ENCODE peak calls at places on chromosomes 7 and 10, in five cellular contexts. L is HCT116, M is hepatocyte, T is GM23248, G is MM.1S. R is an unnamed sample.

GRCh38 chr10:112767156-112767555 is 182.9 kb upstream of the TCF7L2 start:
- DNase-seq in L (no peak), M (no peak), T (no peak), G (no peak), R (peak; percentile 68)

GRCh38 chr10:4847580-4848020 is 21.6 kb downstream of the AKR1E2 start:
- DNase-seq in L (no peak), M (peak; percentile 61), T (peak; percentile 85), G (no peak), R (peak; percentile 46)

GRCh38 chr10:79320785-79321493 is 26.3 kb upstream of the PPIF start:
- DNase-seq in L (no peak), M (no peak), T (peak; percentile 100), G (no peak), R (peak; percentile 100)

GRCh38 chr7:29146888-29147609 is 712 bp upstream of the CPVL start:
- DNase-seq in L (peak; percentile 8), M (peak; percentile 16), T (peak; percentile 50), G (peak; percentile 60), R (peak; percentile 66)

GRCh38 chr10:120456626-120457430 is at the start of gene PLPP4:
- DNase-seq in L (no peak), M (peak; percentile 73), T (peak; percentile 79), G (peak; percentile 44), R (peak; percentile 53)

GRCh38 chr7:106590209-106590816 is 70.6 kb downstream of the CCDC71L start:
- DNase-seq in L (no peak), M (no peak), T (no peak), G (no peak), R (no peak)

GRCh38 chr10:100528885-100529472 is 692 bp downstream of the NDUFB8 start:
- DNase-seq in L (no peak), M (no peak), T (peak; percentile 47), G (no peak), R (no peak)

GRCh38 chr10:129174167-129175014 is 292.6 kb upstream of the MGMT start:
- DNase-seq in L (no peak), M (no peak), T (no peak), G (no peak), R (no peak)

GRCh38 chr7:103391976-103392375 is 44.5 kb downstream of the PSMC2 start:
- DNase-seq in L (no peak), M (no peak), T (peak; percentile 20), G (no peak), R (peak; percentile 88)

GRCh38 chr10:50635286-50635685 is 11.5 kb upstream of the SGMS1 start:
- DNase-seq in L (no peak), M (no peak), T (peak; percentile 86), G (no peak), R (peak; percentile 45)

GRCh38 chr10:93873427-93874115 is 20.2 kb upstream of the SLC35G1 start:
- DNase-seq in L (no peak), M (peak; percentile 32), T (peak; percentile 72), G (no peak), R (no peak)

GRCh38 chr7:30700941-30701340 is 18.7 kb upstream of the CRHR2 start:
- DNase-seq in L (no peak), M (no peak), T (no peak), G (no peak), R (no peak)

GRCh38 chr10:52517017-52517416 is 202.9 kb downstream of the DKK1 start:
- DNase-seq in L (no peak), M (no peak), T (peak; percentile 44), G (no peak), R (no peak)

GRCh38 chr10:83545901-83546391 is 593.4 kb upstream of the GHITM start:
- DNase-seq in L (no peak), M (peak; percentile 47), T (no peak), G (no peak), R (no peak)

GRCh38 chr7:1242601-1243289 is 10.1 kb downstream of the UNCX start:
- DNase-seq in L (no peak), M (no peak), T (no peak), G (no peak), R (no peak)
- TF ChIP-seq EZH2 in L (no peak), M (peak; percentile 51), T (no peak), G (no peak), R (no peak)

GRCh38 chr10:125152646-125153368 is 7.6 kb downstream of the CTBP2 start:
- DNase-seq in L (no peak), M (no peak), T (peak; percentile 41), G (no peak), R (no peak)
- TF ChIP-seq EZH2phosphoT487 in L (no peak), M (no peak), T (no peak), G (no peak), R (no peak)

GRCh38 chr7:54712777-54713176 is 46.2 kb downstream of the SEC61G start:
- DNase-seq in L (no peak), M (no peak), T (no peak), G (no peak), R (no peak)
- H3K9me2 ChIP-seq in L (no peaks in the 10 kb centered on the region), M (no peaks in the 10 kb centered on the region), T (no peaks in the 10 kb centered on the region), G (no peaks in the 10 kb centered on the region), R (no peaks in the 10 kb centered on the region)

DNA sequence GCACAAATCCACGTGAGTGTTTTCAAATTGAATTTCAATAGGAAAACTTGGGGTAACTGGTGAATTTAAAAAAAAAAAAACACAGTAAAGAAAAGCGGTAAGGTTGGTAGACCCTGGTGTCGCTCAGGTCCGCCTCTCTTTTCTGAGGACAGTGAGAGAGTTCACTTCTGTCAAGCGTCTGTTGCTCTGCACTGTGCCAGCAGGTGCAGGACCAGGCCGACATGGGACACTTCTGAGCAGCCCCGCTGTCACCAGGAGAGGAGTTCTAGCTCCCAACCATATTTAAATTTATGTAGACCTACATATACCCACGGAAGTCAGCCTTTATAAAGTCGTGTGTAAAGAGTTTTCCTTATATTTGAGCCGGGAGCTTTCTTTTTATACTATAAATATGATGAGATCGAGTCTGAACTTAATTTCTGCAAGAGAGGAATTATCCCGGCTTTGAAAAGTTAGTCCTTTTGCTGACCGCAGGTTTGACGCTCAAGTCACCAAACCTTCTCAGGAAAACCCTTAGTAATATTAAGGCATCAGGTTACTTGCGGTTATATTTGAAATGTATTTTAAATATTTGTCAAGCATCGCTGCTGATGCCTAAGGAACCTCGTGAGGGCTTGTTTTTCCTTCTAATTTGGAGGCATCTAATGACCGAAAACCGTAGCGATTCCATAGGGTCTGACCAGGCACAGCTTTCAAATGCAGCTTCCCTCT is 550 bp downstream of the IKZF1 start:
- DNase-seq in L (no peak), M (no peak), T (no peak), G (peak; percentile 84), R (no peak)
- TF ChIP-seq EZH2 in L (no peak), M (peak; percentile 77), T (peak; percentile 92), G (no peak), R (no peak)

DNA sequence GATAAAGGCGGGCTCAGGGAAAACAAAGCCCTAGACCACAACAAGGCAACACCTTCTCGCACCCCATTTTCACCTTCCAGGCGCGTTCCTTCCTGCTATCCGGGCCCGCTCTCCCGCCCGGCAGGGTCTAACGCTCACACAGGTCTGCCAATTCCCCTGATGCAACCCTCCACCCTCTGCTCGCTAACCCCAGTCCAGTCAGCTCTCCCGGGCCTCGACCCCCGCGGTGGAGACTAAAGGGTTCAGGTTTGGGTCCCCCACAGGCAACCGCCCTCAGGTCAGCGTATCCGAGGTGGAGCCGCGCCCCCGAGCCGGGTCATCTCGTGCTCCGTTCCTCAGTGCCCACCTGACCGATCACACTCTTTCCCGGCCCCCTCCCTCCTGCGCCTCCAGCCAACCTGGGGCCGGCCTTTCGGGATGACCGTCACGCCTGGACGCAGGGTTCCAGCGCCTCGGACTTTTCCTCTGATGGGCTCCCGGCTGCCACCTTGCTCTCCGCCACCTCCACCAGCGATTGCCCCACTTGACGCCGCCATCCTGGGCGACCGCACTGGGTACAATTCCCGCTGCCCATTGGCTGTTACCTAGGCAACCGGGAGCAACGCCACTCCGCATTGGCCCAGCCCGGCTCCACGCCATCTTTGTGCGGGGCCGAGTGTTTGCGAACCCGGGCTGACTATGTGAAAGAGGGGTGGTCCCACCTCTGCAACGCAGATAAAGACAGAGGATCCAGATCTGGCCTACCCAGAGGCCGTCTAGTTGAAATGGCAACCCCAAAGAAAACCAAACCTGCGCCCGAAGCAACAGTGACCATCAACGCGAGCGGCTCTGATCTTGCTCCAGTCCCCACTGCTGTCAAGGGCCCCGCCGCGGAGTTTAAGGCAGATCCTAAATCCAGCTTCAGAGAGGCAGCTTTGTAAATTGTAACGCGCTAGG is at the start of gene MORN4:
- DNase-seq in L (peak; percentile 83), M (peak; percentile 96), T (peak; percentile 97), G (peak; percentile 87), R (peak; percentile 90)
- TF ChIP-seq EZH2phosphoT487 in L (no peak), M (no peak), T (no peak), G (no peak), R (no peak)

DNA sequence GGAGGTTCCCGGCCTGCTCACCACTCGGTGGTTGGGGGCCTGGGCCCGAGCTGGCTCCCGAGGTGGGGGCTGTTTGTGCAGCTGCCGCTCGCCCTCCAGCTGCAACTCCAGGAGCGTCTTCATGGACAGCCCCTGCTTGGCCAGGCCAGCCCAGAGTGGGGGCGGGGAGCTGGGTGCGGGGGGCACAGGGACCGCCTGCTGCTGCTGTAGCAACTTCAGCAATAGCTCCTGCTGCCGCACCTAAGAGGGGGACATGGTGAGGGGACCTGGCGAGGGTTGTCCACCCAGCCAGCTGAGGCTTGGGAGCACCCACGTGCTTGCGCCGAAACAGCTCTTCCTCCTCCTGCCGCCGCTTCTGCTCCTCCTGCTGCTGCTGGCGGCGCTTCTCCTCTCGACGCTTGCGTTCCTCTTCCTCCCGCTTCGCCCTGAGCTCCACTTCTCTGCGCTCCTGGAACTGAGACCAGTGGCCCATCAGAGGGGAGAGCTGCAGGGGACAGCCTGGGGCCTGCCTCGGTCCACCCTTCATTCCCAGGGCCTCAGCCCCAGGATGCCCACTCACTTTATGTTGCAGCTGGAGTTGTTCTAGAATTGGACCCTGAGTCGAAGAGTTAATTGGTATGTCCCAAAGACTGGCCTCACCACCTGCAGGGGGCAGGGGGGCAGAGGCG is 9.6 kb downstream of the GNB2 start:
- DNase-seq in L (no peak), M (no peak), T (no peak), G (no peak), R (no peak)
- H3K9me2 ChIP-seq in L (no peaks in the 10 kb centered on the region), M (no peaks in the 10 kb centered on the region), T (no peaks in the 10 kb centered on the region), G (no peaks in the 10 kb centered on the region), R (no peaks in the 10 kb centered on the region)

GRCh38 chr10:17183110-17183509 is 18.4 kb downstream of the TRDMT1 start:
- DNase-seq in L (no peak), M (no peak), T (no peak), G (no peak), R (no peak)
- TF ChIP-seq EZH2 in L (no peak), M (no peak), T (no peak), G (no peak), R (no peak)

DNA sequence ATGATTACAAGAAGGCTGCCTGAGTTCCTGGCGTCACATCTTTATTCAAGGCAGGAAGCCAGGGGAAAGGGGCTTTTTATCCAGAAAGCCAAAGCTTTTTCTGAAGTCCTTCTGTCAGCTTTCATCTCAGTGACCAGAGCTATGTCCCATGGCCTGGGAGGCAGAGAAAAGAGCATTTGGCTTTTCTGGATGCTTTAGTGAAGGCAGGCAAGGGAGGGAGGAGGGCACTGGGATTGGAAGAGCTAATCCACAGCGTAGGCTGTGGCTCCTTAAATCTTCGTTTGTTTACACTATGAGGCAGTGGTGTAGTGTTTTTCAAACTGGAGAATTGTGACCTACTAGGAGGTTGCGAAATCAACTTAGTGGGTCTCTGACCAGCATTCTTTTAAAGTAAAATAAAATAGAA is 14.3 kb downstream of the CRYGN start:
- DNase-seq in L (no peak), M (peak; percentile 34), T (peak; percentile 85), G (no peak), R (peak; percentile 57)
- TF ChIP-seq EZH2phosphoT487 in L (no peak), M (no peak), T (no peak), G (no peak), R (no peak)